ENCODE peak calls at places on chromosomes 12 and 14, in six cellular contexts. S is suprapubic skin, L is Panc1, T is sigmoid colon, R is HCT116, F is HL-60. D is an unnamed sample.

GRCh38 chr14:71235865-71236264 is 328.6 kb downstream of the PCNX1 start:
- DNase-seq in F (peak; percentile 27), L (no peak), S (peak; percentile 76), T (peak; percentile 71), R (no peak), D (peak; percentile 71)

GRCh38 chr12:123601602-123602489 is at the start of gene DDX55:
- DNase-seq in S (peak; percentile 88), R (peak; percentile 64), L (no peak), F (peak; percentile 83), T (peak; percentile 89), D (peak; percentile 78)

GRCh38 chr14:66206554-66206953 is 279.6 kb upstream of the CCDC196 start:
- DNase-seq in S (no peak), L (no peak), F (no peak), T (no peak), R (no peak), D (no peak)

GRCh38 chr14:101509730-101510371 is 51.4 kb upstream of the DIO3 start:
- DNase-seq in L (no peak), T (peak; percentile 36), R (no peak), S (peak; percentile 36), F (no peak), D (no peak)

GRCh38 chr12:19186722-19187661 is 57.5 kb downstream of the PLEKHA5 start:
- DNase-seq in L (peak; percentile 35), T (no peak), R (peak; percentile 31), S (no peak), F (no peak), D (no peak)

GRCh38 chr14:94009767-94010166 is 12.7 kb downstream of the CCDC197 start:
- DNase-seq in T (no peak), S (no peak), F (no peak), L (no peak), R (no peak), D (no peak)

GRCh38 chr14:31411218-31411727 is 9.1 kb downstream of the HEATR5A start:
- DNase-seq in F (no peak), L (no peak), R (no peak), S (no peak), T (no peak), D (no peak)

GRCh38 chr14:98949031-98949430 is 323.0 kb downstream of the BCL11B start:
- DNase-seq in L (no peak), F (no peak), S (no peak), T (peak; percentile 24), R (no peak), D (no peak)

GRCh38 chr14:56891226-56891625 is 80.9 kb upstream of the OTX2 start:
- DNase-seq in T (no peak), S (no peak), R (no peak), L (no peak), F (no peak), D (no peak)

GRCh38 chr12:15596174-15596573 is 193.0 kb downstream of the EPS8 start:
- DNase-seq in L (no peak), T (no peak), F (no peak), S (no peak), R (no peak), D (no peak)

GRCh38 chr14:55893695-55894094 is 224.5 kb upstream of the PELI2 start:
- DNase-seq in T (no peak), R (no peak), L (no peak), S (no peak), F (no peak), D (no peak)

GRCh38 chr12:96371787-96372699 is 28.2 kb downstream of the CDK17 start:
- DNase-seq in R (no peak), T (no peak), L (no peak), S (no peak), F (no peak), D (no peak)

GRCh38 chr14:92718659-92719058 is 29.8 kb downstream of the LGMN start:
- DNase-seq in R (no peak), S (no peak), F (no peak), L (no peak), T (peak; percentile 2), D (no peak)

GRCh38 chr12:58268080-58268479 is 326.7 kb downstream of the ATP23 start:
- DNase-seq in L (no peak), F (no peak), S (no peak), R (no peak), T (no peak), D (no peak)

GRCh38 chr14:105325716-105326567 is 11.4 kb downstream of the PACS2 start:
- DNase-seq in S (no peak), T (no peak), L (no peak), R (no peak), F (peak; percentile 55), D (no peak)

GRCh38 chr14:54669759-54670630 is 103.1 kb downstream of the SAMD4A start:
- DNase-seq in F (no peak), T (peak; percentile 95), R (no peak), S (peak; percentile 81), L (no peak), D (no peak)

GRCh38 chr14:44912041-44912869 is 49.5 kb downstream of the KLHL28 start:
- DNase-seq in S (no peak), R (no peak), F (no peak), L (no peak), T (no peak), D (no peak)

GRCh38 chr12:130714091-130714590 is 2.0 kb downstream of the RIMBP2 start:
- DNase-seq in T (no peak), L (no peak), F (no peak), R (no peak), S (no peak), D (no peak)

GRCh38 chr12:54018608-54018984 is 9.6 kb upstream of the HOXC6 start:
- DNase-seq in R (no peak), S (no peak), T (no peak), F (no peak), L (no peak), D (no peak)

GRCh38 chr14:86035882-86036281 is 505.9 kb downstream of the FLRT2 start:
- DNase-seq in S (no peak), L (no peak), R (no peak), T (no peak), F (peak; percentile 39), D (no peak)

GRCh38 chr14:75016815-75017214 is 14.1 kb downstream of the EIF2B2 start:
- DNase-seq in F (no peak), S (no peak), R (no peak), L (no peak), T (no peak), D (no peak)

GRCh38 chr14:94963051-94963450 is 193.1 kb upstream of the GSC start:
- DNase-seq in F (no peak), R (no peak), L (no peak), S (no peak), T (no peak), D (no peak)

GRCh38 chr14:36518586-36519430 is 1.2 kb downstream of the NKX2-1 start:
- DNase-seq in L (no peak), F (no peak), S (no peak), R (no peak), T (no peak), D (no peak)

DNA sequence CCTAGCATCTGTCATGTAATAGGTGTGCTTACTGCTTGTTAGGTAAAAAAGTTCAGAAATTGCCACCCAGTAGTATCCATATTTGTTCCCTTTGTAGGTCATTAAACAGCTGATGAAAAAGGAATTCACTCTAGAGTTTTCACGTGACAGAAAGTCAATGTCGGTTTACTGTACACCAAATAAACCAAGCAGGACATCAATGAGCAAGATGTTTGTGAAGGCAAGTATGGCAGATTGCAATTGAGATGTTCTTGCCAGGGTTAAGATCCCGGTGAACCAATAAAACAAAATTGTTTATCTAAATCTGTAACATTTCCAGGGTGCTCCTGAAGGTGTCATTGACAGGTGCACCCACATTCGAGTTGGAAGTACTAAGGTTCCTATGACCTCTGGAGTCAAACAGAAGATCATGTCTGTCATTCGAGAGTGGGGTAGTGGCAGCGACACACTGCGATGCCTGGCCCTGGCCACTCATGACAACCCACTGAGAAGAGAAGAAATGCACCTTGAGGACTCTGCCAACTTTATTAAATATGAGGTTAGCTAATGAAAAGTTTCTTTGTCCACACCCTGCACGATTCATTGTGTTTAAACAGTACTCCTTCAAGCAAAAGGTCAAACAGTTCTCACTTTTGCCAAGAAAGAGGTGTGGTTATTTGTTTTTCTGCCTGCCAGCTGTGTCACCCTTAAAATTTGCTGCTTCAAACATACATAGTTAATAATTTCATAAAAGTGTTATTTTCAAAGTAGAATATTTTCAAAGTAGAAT is 58.3 kb downstream of the ATP2A2 start:
- DNase-seq in F (no peak), S (no peak), R (no peak), T (no peak), L (no peak), D (no peak)
- H3K27ac ChIP-seq in F (no peak overlapping the region), S (peak overlapping the region; percentile 64), R (no peak overlapping the region), T (no peak overlapping the region), L (no peak overlapping the region), D (peak overlapping the region; percentile 78)

GRCh38 chr12:132315507-132315906 is 13.9 kb downstream of the GALNT9 start:
- DNase-seq in L (no peak), S (no peak), T (peak; percentile 57), F (no peak), R (no peak), D (no peak)

GRCh38 chr12:132315951-132316350 is 13.4 kb downstream of the GALNT9 start:
- DNase-seq in F (no peak), L (no peak), R (no peak), S (no peak), T (no peak), D (no peak)

GRCh38 chr12:132313182-132313581 is 16.2 kb downstream of the GALNT9 start:
- DNase-seq in T (no peak), L (no peak), S (no peak), R (no peak), F (no peak), D (no peak)

GRCh38 chr12:132314035-132314434 is 15.4 kb downstream of the GALNT9 start:
- DNase-seq in L (no peak), S (no peak), F (no peak), R (no peak), T (peak; percentile 14), D (no peak)

DNA sequence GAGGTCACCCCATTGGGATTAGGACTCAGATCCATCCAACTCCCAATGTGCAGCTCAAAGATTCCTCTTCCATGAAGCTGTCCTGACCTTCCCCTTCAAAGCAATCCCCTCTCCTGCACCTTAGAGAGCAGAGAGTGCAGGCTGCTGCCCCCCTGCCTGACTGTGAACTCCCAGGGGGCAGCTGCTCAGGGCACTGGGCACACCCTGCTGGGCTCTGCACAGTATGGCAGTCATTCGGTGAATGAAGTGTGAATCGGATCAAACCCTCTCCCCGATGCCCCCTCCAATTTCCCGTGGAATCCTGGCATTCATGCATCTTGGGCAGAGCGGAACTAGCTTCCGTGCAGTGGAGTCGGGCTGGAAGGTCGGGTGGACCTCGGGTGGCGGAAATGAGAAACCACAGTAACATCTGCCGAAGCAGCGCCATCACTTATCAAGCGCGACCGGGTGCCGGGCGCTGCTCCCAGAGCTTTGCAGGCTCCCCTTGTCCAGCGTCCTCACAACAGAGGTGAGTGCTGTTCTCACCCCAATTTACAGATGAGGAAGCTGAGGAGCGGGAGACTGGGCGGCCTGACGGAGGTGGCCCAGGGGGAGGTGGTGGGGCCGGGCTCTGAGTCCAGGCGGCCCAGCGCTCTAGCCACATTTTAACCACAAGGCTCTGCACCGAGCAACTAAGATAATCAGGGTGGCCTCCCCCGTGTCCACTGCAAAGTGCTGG is 14.7 kb downstream of the GALNT9 start:
- DNase-seq in L (no peak), S (no peak), T (peak; percentile 56), F (no peak), R (no peak), D (no peak)
- TF ChIP-seq POLR2AphosphoS5 in L (no peak), S (no peak), T (no peak), F (no peak), R (no peak), D (no peak)

GRCh38 chr14:50062438-50063039 is 53.8 kb downstream of the VCPKMT start:
- DNase-seq in S (no peak), R (peak; percentile 37), T (no peak), F (no peak), L (no peak), D (no peak)
- H3K27ac ChIP-seq in S (peak overlapping the region; percentile 80), R (peak overlapping the region; percentile 77), T (peak overlapping the region; percentile 68), F (no peak overlapping the region), L (peak overlapping the region; percentile 88), D (peak overlapping the region; percentile 84)

GRCh38 chr12:104951759-104952509 is 6.2 kb downstream of the SLC41A2 start:
- DNase-seq in S (no peak), R (no peak), F (no peak), T (no peak), L (no peak), D (no peak)
- TF ChIP-seq POLR2AphosphoS5 in S (no peak), R (no peak), F (no peak), T (no peak), L (no peak), D (no peak)

D was measured in breast epithelium.